ENCODE peak calls at places on chromosomes 12 and 14, in five cellular contexts. V, P, S, C and K are unnamed samples.

GRCh38 chr12:46572644-46573630 is 200.4 kb upstream of the SLC38A2 start:
- DNase-seq in S (no peak), C (no peak), P (no peak), V (no peak), K (no peak)

GRCh38 chr12:124713436-124714082 is 146.1 kb upstream of the NCOR2 start:
- DNase-seq in P (peak; percentile 47), S (peak; percentile 73), V (no peak), C (no peak), K (no peak)

GRCh38 chr14:66916421-66916820 is 272.8 kb upstream of the GARIN2 start:
- DNase-seq in P (no peak), C (no peak), V (no peak), S (no peak), K (no peak)

GRCh38 chr14:76019676-76020075 is 34.1 kb downstream of the IFT43 start:
- DNase-seq in P (no peak), V (no peak), C (no peak), S (no peak), K (no peak)

GRCh38 chr12:7856516-7856915 is 16.2 kb downstream of the SLC2A14 start:
- DNase-seq in V (no peak), P (no peak), C (no peak), S (no peak), K (no peak)

GRCh38 chr12:53344824-53345485 is 8.8 kb upstream of the SP7 start:
- DNase-seq in P (peak; percentile 65), C (peak; percentile 79), S (no peak), V (peak; percentile 72), K (peak; percentile 70)

GRCh38 chr12:108457006-108457733 is 57.9 kb upstream of the FICD start:
- DNase-seq in P (no peak), C (peak; percentile 22), V (no peak), S (no peak), K (peak; percentile 5)

GRCh38 chr12:109154485-109155438 is 38.4 kb downstream of the ACACB start:
- DNase-seq in S (no peak), V (peak; percentile 89), C (peak; percentile 78), P (peak; percentile 81), K (peak; percentile 70)

GRCh38 chr14:90730367-90730766 is 85.9 kb downstream of the TTC7B start:
- DNase-seq in C (no peak), V (no peak), S (no peak), P (no peak), K (no peak)

GRCh38 chr12:102249073-102249854 is 51.6 kb upstream of the PMCH start:
- DNase-seq in C (no peak), S (no peak), P (no peak), V (no peak), K (no peak)

GRCh38 chr14:88245321-88245720 is 77.7 kb downstream of the KCNK10 start:
- DNase-seq in S (no peak), V (no peak), C (no peak), P (no peak), K (peak; percentile 2)

GRCh38 chr12:67667276-67668073 is 18.9 kb downstream of the DYRK2 start:
- DNase-seq in P (peak; percentile 46), C (no peak), V (no peak), S (no peak), K (no peak)
- TF ChIP-seq CTCF in P (no peak), C (no peak), V (no peak), S (no peak), K (no peak)

GRCh38 chr12:133080051-133080618 is 588 bp upstream of the ZNF140 start:
- DNase-seq in C (peak; percentile 91), S (peak; percentile 97), P (peak; percentile 98), V (peak; percentile 98), K (peak; percentile 86)

GRCh38 chr12:133081408-133081806 is 684 bp downstream of the ZNF140 start:
- DNase-seq in C (no peak), V (peak; percentile 16), P (peak; percentile 31), S (no peak), K (no peak)

GRCh38 chr12:133083345-133083744 is 2.6 kb downstream of the ZNF140 start:
- DNase-seq in S (no peak), V (no peak), P (no peak), C (no peak), K (no peak)

DNA sequence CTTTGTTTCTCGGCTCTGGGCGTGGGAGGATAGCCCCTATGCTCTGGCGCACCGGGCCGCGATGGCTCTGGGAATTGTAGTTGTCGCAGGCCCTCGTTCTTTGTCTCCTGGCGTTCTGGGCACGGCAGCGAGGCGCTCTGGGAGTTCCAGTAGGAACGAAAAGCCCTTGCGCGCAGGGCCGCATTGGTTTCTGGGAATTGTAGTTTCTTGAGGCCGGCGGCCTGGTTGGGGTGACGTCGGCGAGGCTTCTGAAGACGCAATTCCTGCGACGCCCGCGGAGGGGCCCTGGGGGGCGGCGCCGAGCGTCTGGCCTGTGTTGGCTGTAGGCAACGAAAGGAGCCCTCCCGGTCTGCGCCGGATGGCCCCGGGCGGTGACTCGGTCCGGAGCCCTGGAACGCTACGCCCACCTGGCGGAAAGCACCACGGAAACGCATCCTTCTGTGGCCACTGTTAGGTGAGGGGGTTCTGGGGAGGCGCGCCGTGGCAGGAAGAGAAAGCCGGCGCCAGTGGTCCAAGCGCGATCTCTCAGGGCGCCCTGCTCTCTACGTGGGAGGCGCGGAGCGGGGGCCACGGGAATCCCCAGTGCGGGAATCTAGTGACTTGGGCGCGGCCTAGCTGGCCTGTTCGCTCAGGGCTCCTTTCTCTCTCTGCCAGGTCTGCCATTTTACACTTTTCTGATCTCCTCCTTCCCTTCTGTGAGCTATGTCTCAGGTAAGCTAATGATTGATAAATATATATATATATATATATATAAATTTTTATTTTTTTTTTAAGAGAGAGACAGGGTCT is at the start of gene ZNF140:
- DNase-seq in C (peak; percentile 96), P (peak; percentile 95), V (peak; percentile 98), S (peak; percentile 90), K (no peak)
- TF ChIP-seq CTCF in C (no peak), P (no peak), V (no peak), S (peak; percentile 15), K (peak; percentile 33)

GRCh38 chr14:47539065-47539464 is 136.3 kb downstream of the MDGA2 start:
- DNase-seq in V (no peak), S (peak; percentile 2), P (no peak), C (peak; percentile 6), K (no peak)
- TF ChIP-seq CTCF in V (no peak), S (peak; percentile 60), P (no peak), C (no peak), K (peak; percentile 66)

DNA sequence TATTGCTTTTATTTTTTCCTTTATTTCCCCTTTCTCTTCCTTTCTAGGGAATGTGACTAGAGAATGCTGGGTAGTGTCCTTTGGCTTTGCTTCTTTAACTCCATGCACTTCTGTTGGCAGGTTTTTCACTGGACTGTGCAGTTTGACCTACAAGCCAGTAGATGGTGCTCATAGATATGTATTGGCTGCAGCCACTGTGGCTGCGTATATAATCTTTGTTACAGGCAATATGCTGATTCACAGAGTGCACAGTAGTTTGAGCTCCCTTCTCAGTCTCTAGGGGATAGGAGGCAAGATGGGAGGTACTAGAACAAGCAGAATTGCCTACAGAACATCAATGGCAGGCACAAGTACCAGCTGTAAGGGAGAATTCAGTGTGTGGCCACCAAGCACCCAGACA is 503.5 kb downstream of the LRFN5 start:
- DNase-seq in S (no peak), P (no peak), V (no peak), C (peak; percentile 15), K (no peak)
- TF ChIP-seq CTCF in S (peak; percentile 54), P (no peak), V (peak; percentile 41), C (no peak), K (peak; percentile 57)